ENCODE peak calls at places on chromosomes 7 and 10, in four cellular contexts. B is HFFc6, U is amniotic epithelial cell, F is ecto neural progenitor cell. M is an unnamed sample.

GRCh38 chr10:35192645-35193249 is 66.1 kb downstream of the CREM start:
- DNase-seq in B (no peak), U (peak; percentile 83), F (no peak), M (peak; percentile 24)

GRCh38 chr10:107492389-107492788 is 327.9 kb upstream of the SORCS1 start:
- DNase-seq in B (no peak), U (no peak), F (no peak), M (no peak)

GRCh38 chr10:71531485-71532446 is 135.0 kb downstream of the CDH23 start:
- DNase-seq in B (no peak), U (peak; percentile 4), F (no peak), M (no peak)

GRCh38 chr7:124800386-124800785 is 34.8 kb upstream of the GPR37 start:
- DNase-seq in B (no peak), U (no peak), F (no peak), M (no peak)

GRCh38 chr10:52668024-52668423 is 104.6 kb downstream of the MBL2 start:
- DNase-seq in B (peak; percentile 78), U (no peak), F (no peak), M (peak; percentile 7)

GRCh38 chr10:35092851-35093250 is 2.7 kb upstream of the CUL2 start:
- DNase-seq in B (no peak), U (no peak), F (no peak), M (no peak)

GRCh38 chr7:4177001-4177400 is 505.1 kb upstream of the FOXK1 start:
- DNase-seq in B (no peak), U (no peak), F (no peak), M (no peak)

GRCh38 chr7:110050831-110051230 is 1040.1 kb upstream of the LRRN3 start:
- DNase-seq in B (no peak), U (no peak), F (no peak), M (no peak)

GRCh38 chr7:102080371-102081243 is 206.1 kb upstream of the SH2B2 start:
- DNase-seq in B (no peak), U (no peak), F (no peak), M (no peak)

GRCh38 chr7:137091396-137091795 is 222.9 kb downstream of the CHRM2 start:
- DNase-seq in B (no peak), U (peak; percentile 81), F (no peak), M (no peak)

GRCh38 chr7:506391-506831 is 13.2 kb downstream of the PDGFA start:
- DNase-seq in B (no peak), U (no peak), F (no peak), M (no peak)

GRCh38 chr10:129388435-129388834 is 78.6 kb upstream of the MGMT start:
- DNase-seq in B (no peak), U (no peak), F (no peak), M (no peak)

GRCh38 chr7:132407764-132408163 is 168.5 kb downstream of the PLXNA4 start:
- DNase-seq in B (no peak), U (no peak), F (no peak), M (no peak)

GRCh38 chr7:139374246-139374645 is 14.6 kb downstream of the LUC7L2 start:
- DNase-seq in B (no peak), U (no peak), F (no peak), M (no peak)

GRCh38 chr7:107939472-107940145 is 48.6 kb downstream of the DLD start:
- DNase-seq in B (peak; percentile 91), U (peak; percentile 89), F (no peak), M (peak; percentile 12)

GRCh38 chr7:134831862-134832261 is 52.4 kb downstream of the CALD1 start:
- DNase-seq in B (no peak), U (peak; percentile 54), F (no peak), M (no peak)

GRCh38 chr7:134174797-134175261 is 47.7 kb downstream of the LRGUK start:
- DNase-seq in B (peak; percentile 83), U (peak; percentile 83), F (no peak), M (peak; percentile 74)

GRCh38 chr10:3850999-3851937 is 66.3 kb upstream of the KLF6 start:
- DNase-seq in B (peak; percentile 60), U (peak; percentile 96), F (no peak), M (peak; percentile 73)

GRCh38 chr7:1943326-1943725 is 273.2 kb downstream of the ELFN1 start:
- DNase-seq in B (no peak), U (no peak), F (no peak), M (no peak)

GRCh38 chr7:140653319-140654108 is 12.9 kb upstream of the DENND2A start:
- DNase-seq in B (peak; percentile 62), U (peak; percentile 59), F (peak; percentile 73), M (peak; percentile 65)

GRCh38 chr7:24717694-24718320 is 39.5 kb downstream of the GSDME start:
- DNase-seq in B (no peak), U (no peak), F (no peak), M (peak; percentile 45)

GRCh38 chr7:155449880-155450557 is 7.9 kb upstream of the EN2 start:
- DNase-seq in B (no peak), U (no peak), F (no peak), M (no peak)

GRCh38 chr10:63757067-63757466 is 235.9 kb downstream of the REEP3 start:
- DNase-seq in B (no peak), U (no peak), F (no peak), M (no peak)